ENCODE peak calls at places on chromosomes 7 and 10, in six cellular contexts. U is suprapubic skin, L is GM12878, T is stomach, R is esophagus muscularis mucosa, X is HCT116. Q is an unnamed sample.

GRCh38 chr10:69360485-69361302 is 56.0 kb downstream of the TACR2 start:
- DNase-seq in U (no peak), T (peak), X (no peak), L (no peak), R (no peak), Q (no peak)

GRCh38 chr7:116339564-116339963 is 129.2 kb downstream of the TES start:
- DNase-seq in T (no peak), X (no peak), L (no peak), R (no peak), U (no peak), Q (no peak)

GRCh38 chr7:54788664-54789063 is 29.7 kb upstream of the SEC61G start:
- DNase-seq in R (no peak), T (no peak), L (peak), U (no peak), X (peak), Q (no peak)

GRCh38 chr10:114520453-114520852 is 116.2 kb upstream of the AFAP1L2 start:
- DNase-seq in U (no peak), R (no peak), T (no peak), X (peak), L (no peak), Q (no peak)

GRCh38 chr10:121062040-121062574 is 210.9 kb downstream of the WDR11 start:
- DNase-seq in U (no peak), X (no peak), L (no peak), R (peak), T (no peak), Q (no peak)

GRCh38 chr7:45709168-45710034 is 135.2 kb downstream of the ADCY1 start:
- DNase-seq in R (peak), X (no peak), U (peak), L (no peak), T (peak), Q (peak)

GRCh38 chr10:12915637-12916168 is 85.8 kb downstream of the CCDC3 start:
- DNase-seq in R (no peak), U (no peak), L (no peak), X (no peak), T (no peak), Q (no peak)

GRCh38 chr10:112343056-112343806 is 30.7 kb upstream of the ACSL5 start:
- DNase-seq in T (no peak), U (peak), X (no peak), L (no peak), R (no peak), Q (no peak)

GRCh38 chr10:95739046-95739445 is 16.9 kb upstream of the ENTPD1 start:
- DNase-seq in L (no peak), X (no peak), T (no peak), U (no peak), R (no peak), Q (no peak)

GRCh38 chr10:44978570-44979280 is at the start of gene DEPP1:
- DNase-seq in T (peak), L (no peak), U (peak), X (peak), R (peak), Q (peak)

GRCh38 chr7:82268632-82269031 is 174.9 kb downstream of the CACNA2D1 start:
- DNase-seq in R (no peak), U (no peak), T (no peak), X (no peak), L (no peak), Q (no peak)

GRCh38 chr7:745431-745980 is 18.4 kb upstream of the PRKAR1B start:
- DNase-seq in X (no peak), U (no peak), T (no peak), R (no peak), L (no peak), Q (peak)

GRCh38 chr10:89122431-89123066 is 84.6 kb downstream of the CH25H start:
- DNase-seq in T (no peak), X (no peak), R (no peak), U (no peak), L (no peak), Q (no peak)

GRCh38 chr7:131501422-131501821 is 55.0 kb downstream of the PODXL start:
- DNase-seq in L (no peak), R (no peak), U (no peak), T (no peak), X (no peak), Q (no peak)

GRCh38 chr10:80599424-80599847 is 61.7 kb downstream of the SH2D4B start:
- DNase-seq in L (peak), R (no peak), U (no peak), X (peak), T (no peak), Q (peak)

GRCh38 chr10:20144268-20144667 is 328.0 kb downstream of the PLXDC2 start:
- DNase-seq in L (no peak), T (no peak), X (no peak), R (no peak), U (no peak), Q (no peak)

GRCh38 chr7:130216750-130217149 is 9.1 kb downstream of the SSMEM1 start:
- DNase-seq in X (no peak), U (no peak), L (no peak), T (no peak), R (no peak), Q (no peak)

GRCh38 chr10:46518028-46518725 is 38.3 kb downstream of the GPRIN2 start:
- DNase-seq in X (no peak), U (no peak), L (no peak), R (no peak), T (peak), Q (peak)

GRCh38 chr7:6615853-6616555 is 594 bp downstream of the ZNF853 start:
- DNase-seq in R (no peak), L (no peak), T (no peak), U (no peak), X (no peak), Q (no peak)

GRCh38 chr7:150322833-150323681 is at the start of the genes ACTR3C and LRRC61:
- DNase-seq in L (no peak), U (no peak), T (peak), R (no peak), X (no peak), Q (peak)

GRCh38 chr7:157635148-157635500 is 298.3 kb downstream of the DNAJB6 start:
- DNase-seq in T (no peak), L (no peak), R (no peak), U (no peak), X (no peak), Q (no peak)

GRCh38 chr7:117403737-117404136 is 23.6 kb downstream of the ASZ1 start:
- DNase-seq in R (no peak), L (no peak), T (no peak), U (no peak), X (no peak), Q (no peak)

GRCh38 chr7:144513332-144513731 is 109.8 kb upstream of the NOBOX start:
- DNase-seq in X (peak), T (no peak), L (peak), U (no peak), R (no peak), Q (no peak)

GRCh38 chr7:1357601-1358271 is 101.5 kb downstream of the MICALL2 start:
- DNase-seq in U (peak), T (no peak), L (no peak), X (no peak), R (no peak), Q (peak)

GRCh38 chr7:63071920-63072319 is 926.7 kb upstream of the ZNF722 start:
- DNase-seq in X (no peak), L (no peak), T (no peak), R (peak), U (no peak), Q (no peak)

GRCh38 chr10:36017141-36017540 is 375.0 kb upstream of the FZD8 start:
- DNase-seq in U (no peak), T (no peak), X (no peak), R (no peak), L (no peak), Q (no peak)

GRCh38 chr10:74704629-74705360 is 121.6 kb upstream of the KAT6B start:
- DNase-seq in U (no peak), L (no peak), T (no peak), X (no peak), R (no peak), Q (no peak)

GRCh38 chr7:28708033-28708451 is 250.1 kb downstream of the TRIL start:
- DNase-seq in X (no peak), R (no peak), U (no peak), L (no peak), T (no peak), Q (no peak)

GRCh38 chr10:88702848-88703597 is 3.0 kb upstream of the LIPK start:
- DNase-seq in T (peak), L (no peak), X (peak), U (no peak), R (no peak), Q (no peak)

GRCh38 chr10:15188629-15189028 is 20.1 kb upstream of the NMT2 start:
- DNase-seq in R (no peak), U (no peak), T (no peak), X (no peak), L (no peak), Q (no peak)

GRCh38 chr10:30985552-30985951 is 46.1 kb downstream of the ZNF438 start:
- DNase-seq in T (no peak), L (no peak), R (no peak), X (peak), U (no peak), Q (no peak)

DNA sequence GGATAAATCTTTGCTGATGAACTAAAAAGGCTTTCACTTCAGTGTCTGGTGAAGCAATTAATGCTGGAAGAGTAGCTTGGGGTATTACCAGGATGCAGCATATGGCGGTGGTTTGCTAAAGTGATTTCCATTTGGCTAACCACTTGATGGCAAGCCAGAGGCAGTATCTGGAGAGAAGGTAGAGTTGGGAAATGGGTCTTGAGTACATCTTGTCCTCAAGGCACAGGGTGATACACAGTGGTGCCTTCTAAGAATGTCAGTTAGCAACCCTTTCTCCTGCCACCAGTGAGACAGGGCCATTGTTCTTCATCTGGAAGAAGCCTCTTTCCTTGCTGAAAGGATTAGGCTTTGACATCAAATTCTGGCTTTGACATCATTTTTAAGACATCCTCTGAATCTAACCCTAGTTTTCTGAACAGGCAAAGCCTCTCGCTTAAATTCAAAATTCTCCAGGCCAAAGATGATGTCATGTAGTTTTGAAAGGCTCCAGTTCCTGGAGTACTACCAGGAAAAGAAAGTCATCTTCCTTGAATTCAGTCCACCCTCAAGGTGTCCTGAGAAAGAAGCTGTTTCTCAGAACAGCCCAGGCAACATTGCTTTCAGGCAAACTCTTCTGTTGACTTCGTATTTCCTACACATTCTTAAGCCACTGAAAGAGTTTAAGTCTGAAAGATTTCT is 162.4 kb downstream of the ARID5B start:
- DNase-seq in L (no peak), U (no peak), X (no peak), R (no peak), T (no peak), Q (no peak)
- TF ChIP-seq POLR2AphosphoS5 in L (no peak), U (peak), X (no peak), R (peak), T (peak), Q (peak)

GRCh38 chr7:139131622-139132021 is 22.1 kb upstream of the ZC3HAV1 start:
- DNase-seq in R (no peak), X (no peak), U (no peak), L (no peak), T (no peak), Q (no peak)
- H3K27ac ChIP-seq in R (no peak), X (no peak), U (no peak), L (peak), T (peak), Q (peak)

GRCh38 chr7:73622909-73623797 is 1.2 kb downstream of the MLXIPL start:
- DNase-seq in L (no peak), R (no peak), U (peak), X (no peak), T (no peak), Q (no peak)

GRCh38 chr7:73622527-73622908 is 1.8 kb downstream of the MLXIPL start:
- DNase-seq in U (no peak), R (no peak), L (no peak), T (no peak), X (no peak), Q (no peak)

GRCh38 chr7:73624669-73625001 is 313 bp upstream of the MLXIPL start:
- DNase-seq in T (no peak), R (no peak), L (no peak), U (no peak), X (no peak), Q (no peak)

GRCh38 chr7:73625276-73625675 is 954 bp upstream of the MLXIPL start:
- DNase-seq in X (no peak), R (no peak), U (no peak), T (no peak), L (no peak), Q (no peak)

GRCh38 chr7:73623798-73624668 is at the start of gene MLXIPL:
- DNase-seq in X (peak), T (peak), R (no peak), L (no peak), U (peak), Q (peak)
- TF ChIP-seq POLR2A in X (peak), T (no peak), R (peak), L (no peak), U (no peak), Q (no peak)

GRCh38 chr10:7092603-7093002 is 318.2 kb downstream of the SFMBT2 start:
- DNase-seq in U (no peak), X (no peak), T (no peak), R (no peak), L (no peak), Q (no peak)

GRCh38 chr10:7085913-7086589 is 324.8 kb downstream of the SFMBT2 start:
- DNase-seq in X (no peak), T (no peak), R (no peak), L (no peak), U (no peak), Q (no peak)

GRCh38 chr10:7094781-7095180 is 316.1 kb downstream of the SFMBT2 start:
- DNase-seq in R (no peak), X (no peak), L (no peak), T (no peak), U (no peak), Q (no peak)

GRCh38 chr10:7093368-7093767 is 317.5 kb downstream of the SFMBT2 start:
- DNase-seq in U (no peak), L (no peak), T (no peak), X (no peak), R (no peak), Q (no peak)

DNA sequence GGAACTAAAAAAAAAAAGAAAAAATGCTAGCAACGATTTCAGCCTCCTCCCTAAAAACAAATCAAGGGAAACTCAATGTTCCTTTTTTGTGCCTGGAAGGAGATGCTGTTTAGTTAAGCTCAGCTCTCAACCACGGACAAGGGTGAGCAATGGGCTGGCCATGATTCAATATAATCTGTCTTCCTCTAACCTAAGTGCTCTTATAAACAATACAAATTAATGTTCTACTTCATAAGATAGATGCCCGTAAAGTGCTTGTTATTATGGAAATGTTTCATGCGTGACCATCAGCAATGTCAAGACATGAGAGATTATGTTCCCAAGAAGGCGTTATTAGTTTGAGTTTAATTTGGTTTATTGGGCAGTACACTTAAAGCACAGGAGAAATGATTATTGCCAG is 320.3 kb downstream of the SFMBT2 start:
- DNase-seq in X (no peak), L (no peak), T (no peak), U (no peak), R (no peak), Q (no peak)
- TF ChIP-seq POLR2AphosphoS5 in X (no peak), L (no peak), T (peak), U (no peak), R (peak), Q (no peak)

GRCh38 chr7:155631155-155631554 is 13.3 kb upstream of the RBM33 start:
- DNase-seq in X (no peak), T (no peak), L (no peak), R (no peak), U (no peak), Q (no peak)
- H3K27ac ChIP-seq in X (no peak), T (no peak), L (no peak), R (no peak), U (no peak), Q (no peak)

DNA sequence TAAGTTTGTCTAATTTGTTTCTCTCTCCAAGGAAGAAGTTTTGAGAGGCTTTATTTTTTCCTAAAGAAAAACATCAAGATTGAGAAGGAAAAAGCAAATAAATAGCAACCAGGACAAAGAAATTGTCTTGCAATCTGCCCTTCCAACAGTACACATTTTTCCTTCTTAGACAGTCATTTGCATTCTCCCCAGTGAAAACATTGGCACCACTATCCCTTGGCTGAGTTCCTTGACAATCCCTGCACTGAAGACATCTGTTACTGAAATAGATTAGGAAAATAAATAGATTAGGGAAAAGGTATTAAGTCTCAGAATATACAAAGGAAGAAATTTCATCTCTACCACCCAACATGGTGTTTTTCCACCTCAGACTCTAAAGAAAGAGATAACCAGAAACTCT is 12.2 kb upstream of the TMEM243 start:
- DNase-seq in U (no peak), T (no peak), X (no peak), R (no peak), L (no peak), Q (no peak)
- TF ChIP-seq POLR2A in U (no peak), T (no peak), X (no peak), R (no peak), L (no peak), Q (no peak)

DNA sequence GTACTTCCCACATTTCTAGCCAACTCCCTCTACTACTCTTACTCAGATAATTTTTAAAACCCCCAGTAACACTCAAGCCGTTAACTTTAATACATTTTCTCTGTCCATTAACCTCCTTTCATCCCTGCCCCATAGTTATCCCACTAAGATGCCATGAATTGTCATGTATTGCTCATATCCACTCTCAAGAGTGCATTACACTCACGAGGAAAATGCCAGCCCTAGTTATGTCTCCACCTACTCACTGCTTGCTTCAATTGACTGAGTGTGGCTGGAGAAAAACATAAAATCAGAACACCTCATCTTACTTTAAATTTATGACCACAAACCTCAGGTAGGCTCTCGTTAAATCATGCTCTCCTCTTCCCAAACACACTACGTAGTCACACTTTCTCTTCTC is 324.1 kb upstream of the NPSR1 start:
- DNase-seq in T (no peak), L (no peak), R (no peak), U (no peak), X (no peak), Q (no peak)
- TF ChIP-seq POLR2AphosphoS5 in T (no peak), L (no peak), R (no peak), U (no peak), X (no peak), Q (no peak)

GRCh38 chr7:24755096-24755495 is 2.2 kb downstream of the GSDME start:
- DNase-seq in R (no peak), T (no peak), U (no peak), L (no peak), X (no peak), Q (no peak)

GRCh38 chr7:24756989-24757798 is at the start of gene GSDME:
- DNase-seq in L (no peak), X (no peak), R (no peak), T (peak), U (no peak), Q (peak)

GRCh38 chr7:24755541-24756416 is 1.5 kb downstream of the GSDME start:
- DNase-seq in T (no peak), X (no peak), R (no peak), U (no peak), L (peak), Q (no peak)

GRCh38 chr7:24757799-24758275 is 573 bp upstream of the GSDME start:
- DNase-seq in X (no peak), L (no peak), R (no peak), T (no peak), U (no peak), Q (no peak)

GRCh38 chr7:24756545-24756988 is 697 bp downstream of the GSDME start:
- DNase-seq in R (no peak), L (no peak), T (no peak), X (no peak), U (no peak), Q (no peak)
- H3K27ac ChIP-seq in R (peak), L (peak), T (peak), X (no peak), U (no peak), Q (no peak)

DNA sequence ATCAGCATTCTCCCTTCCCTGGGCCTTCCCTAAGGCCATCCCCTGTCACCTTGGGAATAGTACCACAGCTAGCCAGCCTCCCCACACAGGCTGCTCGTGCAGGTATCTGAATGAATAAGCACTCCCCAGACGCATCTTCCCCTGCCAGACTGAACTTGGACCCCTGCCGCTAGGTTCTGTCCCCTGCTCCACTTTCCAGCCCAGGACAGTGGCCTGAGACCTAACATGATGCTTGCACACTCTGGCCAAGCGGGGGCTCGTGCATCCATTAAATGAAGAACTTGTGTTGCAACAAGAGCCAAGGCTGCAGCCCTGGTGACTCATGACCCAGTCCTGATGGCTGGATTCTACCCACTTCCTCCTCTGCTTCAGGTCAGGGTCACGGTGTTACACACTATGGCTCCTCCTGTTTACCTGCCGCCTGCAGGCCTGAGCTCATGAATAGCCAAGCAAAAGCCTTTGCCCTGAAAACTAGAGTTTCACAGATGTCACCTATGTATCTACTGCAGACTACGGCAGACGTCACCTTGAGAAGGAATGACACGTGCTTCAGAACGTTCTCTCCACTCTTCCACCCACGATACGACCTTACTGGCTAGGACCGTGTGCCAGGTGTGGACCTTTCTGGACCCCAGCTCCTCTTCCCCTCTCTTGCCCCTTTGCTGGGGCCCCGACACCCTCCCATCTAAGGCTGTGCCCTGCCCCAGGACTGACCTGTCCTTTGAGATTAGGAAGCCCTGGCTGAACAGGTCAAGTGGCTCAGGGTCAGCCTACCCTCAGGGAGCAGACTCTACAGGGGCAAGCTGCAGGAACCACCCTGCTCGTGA is 6.5 kb downstream of the ASB13 start:
- DNase-seq in X (peak), L (no peak), U (no peak), T (peak), R (no peak), Q (no peak)
- TF ChIP-seq POLR2A in X (no peak), L (no peak), U (no peak), T (no peak), R (no peak), Q (no peak)

GRCh38 chr7:134992626-134993179 is 6.4 kb downstream of the AGBL3 start:
- DNase-seq in U (no peak), L (peak), X (no peak), T (no peak), R (no peak), Q (no peak)
- TF ChIP-seq POLR2AphosphoS5 in U (no peak), L (peak), X (no peak), T (no peak), R (no peak), Q (no peak)